ENCODE peak calls at places on chromosome 13, in ten cellular contexts. One of them, this sample, is unnamed.
A peak's percentile ranks its signal among the peaks of the same experiment; 100 is the strongest.

GRCh38 chr13:112719556-112719955 is 29.7 kb downstream of the ATP11A start:
- DNase-seq in CD8-positive, alpha-beta T cell: no peak
- DNase-seq in PC-3: peak; percentile 17
- DNase-seq in thoracic aorta: no peak
- DNase-seq in cardiac muscle cell: no peak
- DNase-seq in CD4-positive, alpha-beta memory T cell: no peak
- DNase-seq in right lobe of liver: no peak
- DNase-seq in mucosa of descending colon: no peak
- DNase-seq in HAP-1: peak; percentile 8
- DNase-seq in right cardiac atrium: no peak
- DNase-seq in this sample: no peak

GRCh38 chr13:113592571-113592970 is 8.0 kb downstream of the TFDP1 start:
- DNase-seq in cardiac muscle cell: no peak
- DNase-seq in thoracic aorta: no peak
- DNase-seq in CD8-positive, alpha-beta T cell: no peak
- DNase-seq in PC-3: no peak
- DNase-seq in HAP-1: no peak
- DNase-seq in right cardiac atrium: no peak
- DNase-seq in right lobe of liver: peak; percentile 38
- DNase-seq in mucosa of descending colon: no peak
- DNase-seq in CD4-positive, alpha-beta memory T cell: no peak
- DNase-seq in this sample: peak; percentile 5

GRCh38 chr13:45082964-45083363 is 37.3 kb upstream of the GTF2F2 start:
- DNase-seq in mucosa of descending colon: no peak
- DNase-seq in HAP-1: no peak
- DNase-seq in CD4-positive, alpha-beta memory T cell: no peak
- DNase-seq in cardiac muscle cell: peak; percentile 13
- DNase-seq in thoracic aorta: no peak
- DNase-seq in CD8-positive, alpha-beta T cell: no peak
- DNase-seq in right lobe of liver: no peak
- DNase-seq in right cardiac atrium: no peak
- DNase-seq in PC-3: peak; percentile 92
- DNase-seq in this sample: no peak

GRCh38 chr13:94707400-94708021 is 4.8 kb downstream of the SOX21 start:
- DNase-seq in cardiac muscle cell: no peak
- DNase-seq in PC-3: no peak
- DNase-seq in CD8-positive, alpha-beta T cell: no peak
- DNase-seq in right lobe of liver: no peak
- DNase-seq in mucosa of descending colon: no peak
- DNase-seq in HAP-1: no peak
- DNase-seq in CD4-positive, alpha-beta memory T cell: no peak
- DNase-seq in thoracic aorta: no peak
- DNase-seq in right cardiac atrium: no peak
- DNase-seq in this sample: no peak

GRCh38 chr13:43411741-43412140 is 375.0 kb downstream of the ENOX1 start:
- DNase-seq in HAP-1: no peak
- DNase-seq in PC-3: no peak
- DNase-seq in mucosa of descending colon: no peak
- DNase-seq in right cardiac atrium: peak; percentile 36
- DNase-seq in CD8-positive, alpha-beta T cell: no peak
- DNase-seq in cardiac muscle cell: no peak
- DNase-seq in thoracic aorta: no peak
- DNase-seq in CD4-positive, alpha-beta memory T cell: no peak
- DNase-seq in right lobe of liver: no peak
- DNase-seq in this sample: no peak

GRCh38 chr13:84405286-84405685 is 523.0 kb upstream of the SLITRK1 start:
- DNase-seq in thoracic aorta: no peak
- DNase-seq in PC-3: no peak
- DNase-seq in HAP-1: no peak
- DNase-seq in CD4-positive, alpha-beta memory T cell: no peak
- DNase-seq in CD8-positive, alpha-beta T cell: no peak
- DNase-seq in mucosa of descending colon: no peak
- DNase-seq in cardiac muscle cell: peak; percentile 11
- DNase-seq in right cardiac atrium: no peak
- DNase-seq in right lobe of liver: no peak
- DNase-seq in this sample: no peak

GRCh38 chr13:103948477-103948876 is 882.3 kb upstream of the SLC10A2 start:
- DNase-seq in right cardiac atrium: no peak
- DNase-seq in thoracic aorta: no peak
- DNase-seq in mucosa of descending colon: no peak
- DNase-seq in HAP-1: no peak
- DNase-seq in PC-3: no peak
- DNase-seq in CD4-positive, alpha-beta memory T cell: no peak
- DNase-seq in cardiac muscle cell: peak; percentile 74
- DNase-seq in right lobe of liver: no peak
- DNase-seq in CD8-positive, alpha-beta T cell: no peak
- DNase-seq in this sample: no peak

GRCh38 chr13:71067164-71067815 is 799.7 kb downstream of the DACH1 start:
- DNase-seq in mucosa of descending colon: peak; percentile 3
- DNase-seq in HAP-1: no peak
- DNase-seq in PC-3: no peak
- DNase-seq in CD4-positive, alpha-beta memory T cell: no peak
- DNase-seq in CD8-positive, alpha-beta T cell: no peak
- DNase-seq in right cardiac atrium: no peak
- DNase-seq in cardiac muscle cell: no peak
- DNase-seq in right lobe of liver: no peak
- DNase-seq in thoracic aorta: no peak
- DNase-seq in this sample: no peak

GRCh38 chr13:52809310-52809769 is 39.1 kb downstream of the PCDH8 start:
- DNase-seq in thoracic aorta: no peak
- DNase-seq in right lobe of liver: peak; percentile 53
- DNase-seq in right cardiac atrium: peak; percentile 61
- DNase-seq in mucosa of descending colon: peak; percentile 76
- DNase-seq in CD8-positive, alpha-beta T cell: no peak
- DNase-seq in CD4-positive, alpha-beta memory T cell: peak; percentile 19
- DNase-seq in PC-3: peak; percentile 85
- DNase-seq in HAP-1: peak; percentile 90
- DNase-seq in cardiac muscle cell: peak; percentile 70
- DNase-seq in this sample: no peak

GRCh38 chr13:42532561-42533335 is 41.2 kb upstream of the TNFSF11 start:
- DNase-seq in CD4-positive, alpha-beta memory T cell: no peak
- DNase-seq in cardiac muscle cell: peak; percentile 20
- DNase-seq in PC-3: peak; percentile 50
- DNase-seq in mucosa of descending colon: no peak
- DNase-seq in right cardiac atrium: no peak
- DNase-seq in HAP-1: peak; percentile 92
- DNase-seq in thoracic aorta: no peak
- DNase-seq in CD8-positive, alpha-beta T cell: no peak
- DNase-seq in right lobe of liver: no peak
- DNase-seq in this sample: no peak

GRCh38 chr13:21997726-21998125 is 326.9 kb downstream of the FGF9 start:
- DNase-seq in CD4-positive, alpha-beta memory T cell: no peak
- DNase-seq in HAP-1: no peak
- DNase-seq in PC-3: no peak
- DNase-seq in CD8-positive, alpha-beta T cell: no peak
- DNase-seq in right cardiac atrium: no peak
- DNase-seq in right lobe of liver: no peak
- DNase-seq in cardiac muscle cell: no peak
- DNase-seq in thoracic aorta: no peak
- DNase-seq in mucosa of descending colon: peak; percentile 46
- DNase-seq in this sample: no peak

GRCh38 chr13:33677215-33677614 is 140.7 kb upstream of the RFC3 start:
- DNase-seq in right cardiac atrium: no peak
- DNase-seq in mucosa of descending colon: no peak
- DNase-seq in CD4-positive, alpha-beta memory T cell: no peak
- DNase-seq in HAP-1: no peak
- DNase-seq in right lobe of liver: no peak
- DNase-seq in cardiac muscle cell: no peak
- DNase-seq in CD8-positive, alpha-beta T cell: no peak
- DNase-seq in PC-3: no peak
- DNase-seq in thoracic aorta: no peak
- DNase-seq in this sample: no peak

GRCh38 chr13:54958781-54959180 is 1930.2 kb downstream of the OLFM4 start:
- DNase-seq in mucosa of descending colon: no peak
- DNase-seq in cardiac muscle cell: no peak
- DNase-seq in CD4-positive, alpha-beta memory T cell: no peak
- DNase-seq in right cardiac atrium: no peak
- DNase-seq in thoracic aorta: no peak
- DNase-seq in HAP-1: no peak
- DNase-seq in PC-3: no peak
- DNase-seq in right lobe of liver: no peak
- DNase-seq in CD8-positive, alpha-beta T cell: no peak
- DNase-seq in this sample: no peak
- H3K9me3 ChIP-seq in mucosa of descending colon: peaks cover 46% of the 10 kb centered on the region
- H3K9me3 ChIP-seq in cardiac muscle cell: no peaks in the 10 kb centered on the region
- H3K9me3 ChIP-seq in CD4-positive, alpha-beta memory T cell: no peaks in the 10 kb centered on the region
- H3K9me3 ChIP-seq in right cardiac atrium: no peaks in the 10 kb centered on the region
- H3K9me3 ChIP-seq in thoracic aorta: no peaks in the 10 kb centered on the region
- H3K9me3 ChIP-seq in HAP-1: no peaks in the 10 kb centered on the region
- H3K9me3 ChIP-seq in PC-3: no peaks in the 10 kb centered on the region
- H3K9me3 ChIP-seq in right lobe of liver: no peaks in the 10 kb centered on the region
- H3K9me3 ChIP-seq in CD8-positive, alpha-beta T cell: no peaks in the 10 kb centered on the region
- H3K9me3 ChIP-seq in this sample: no peaks in the 10 kb centered on the region

DNA sequence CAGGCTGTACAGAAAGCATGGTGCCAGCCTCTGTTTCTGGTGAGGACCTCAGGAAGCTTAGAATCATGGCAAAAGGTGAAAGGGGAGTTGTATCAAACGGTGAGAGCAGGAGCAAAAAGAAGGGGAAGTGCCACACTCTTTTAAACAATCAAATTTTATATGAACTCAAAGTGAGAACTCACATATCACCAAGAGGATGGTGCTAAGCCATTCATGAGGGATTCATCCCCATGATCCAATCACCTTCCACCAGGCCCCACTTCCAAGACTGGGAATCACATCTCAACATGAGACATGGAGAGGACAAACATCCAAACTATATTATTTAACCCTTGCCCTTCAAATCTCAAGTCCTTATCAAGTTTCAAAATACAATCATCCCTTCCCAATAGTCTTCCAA is 836.7 kb downstream of the SLITRK5 start:
- DNase-seq in thoracic aorta: no peak
- DNase-seq in cardiac muscle cell: no peak
- DNase-seq in right cardiac atrium: no peak
- DNase-seq in PC-3: no peak
- DNase-seq in mucosa of descending colon: no peak
- DNase-seq in HAP-1: no peak
- DNase-seq in CD4-positive, alpha-beta memory T cell: no peak
- DNase-seq in CD8-positive, alpha-beta T cell: no peak
- DNase-seq in right lobe of liver: no peak
- DNase-seq in this sample: no peak
- H3K9me3 ChIP-seq in thoracic aorta: peaks cover 6% of the 10 kb centered on the region
- H3K9me3 ChIP-seq in cardiac muscle cell: no peaks in the 10 kb centered on the region
- H3K9me3 ChIP-seq in right cardiac atrium: no peaks in the 10 kb centered on the region
- H3K9me3 ChIP-seq in PC-3: no peaks in the 10 kb centered on the region
- H3K9me3 ChIP-seq in mucosa of descending colon: peaks cover 24% of the 10 kb centered on the region
- H3K9me3 ChIP-seq in HAP-1: no peaks in the 10 kb centered on the region
- H3K9me3 ChIP-seq in CD4-positive, alpha-beta memory T cell: peaks cover 6% of the 10 kb centered on the region
- H3K9me3 ChIP-seq in CD8-positive, alpha-beta T cell: no peaks in the 10 kb centered on the region
- H3K9me3 ChIP-seq in right lobe of liver: no peaks in the 10 kb centered on the region
- H3K9me3 ChIP-seq in this sample: no peaks in the 10 kb centered on the region

GRCh38 chr13:19067767-19068166 is 113.9 kb downstream of the TUBA3C start:
- DNase-seq in mucosa of descending colon: no peak
- DNase-seq in CD4-positive, alpha-beta memory T cell: no peak
- DNase-seq in CD8-positive, alpha-beta T cell: no peak
- DNase-seq in PC-3: no peak
- DNase-seq in right cardiac atrium: no peak
- DNase-seq in cardiac muscle cell: no peak
- DNase-seq in HAP-1: no peak
- DNase-seq in right lobe of liver: no peak
- DNase-seq in thoracic aorta: no peak
- DNase-seq in this sample: no peak
- H3K9me3 ChIP-seq in mucosa of descending colon: peaks cover 69% of the 10 kb centered on the region
- H3K9me3 ChIP-seq in CD4-positive, alpha-beta memory T cell: no peaks in the 10 kb centered on the region
- H3K9me3 ChIP-seq in CD8-positive, alpha-beta T cell: no peaks in the 10 kb centered on the region
- H3K9me3 ChIP-seq in PC-3: peaks cover 22% of the 10 kb centered on the region
- H3K9me3 ChIP-seq in right cardiac atrium: no peaks in the 10 kb centered on the region
- H3K9me3 ChIP-seq in cardiac muscle cell: no peaks in the 10 kb centered on the region
- H3K9me3 ChIP-seq in HAP-1: peaks cover 3% of the 10 kb centered on the region
- H3K9me3 ChIP-seq in right lobe of liver: no peaks in the 10 kb centered on the region
- H3K9me3 ChIP-seq in thoracic aorta: no peaks in the 10 kb centered on the region
- H3K9me3 ChIP-seq in this sample: no peaks in the 10 kb centered on the region

GRCh38 chr13:18995259-18995873 is 186.3 kb downstream of the TUBA3C start:
- DNase-seq in PC-3: no peak
- DNase-seq in right lobe of liver: peak; percentile 83
- DNase-seq in CD8-positive, alpha-beta T cell: no peak
- DNase-seq in cardiac muscle cell: no peak
- DNase-seq in CD4-positive, alpha-beta memory T cell: no peak
- DNase-seq in right cardiac atrium: no peak
- DNase-seq in thoracic aorta: no peak
- DNase-seq in HAP-1: no peak
- DNase-seq in mucosa of descending colon: no peak
- DNase-seq in this sample: no peak

GRCh38 chr13:18996627-18997051 is 185.0 kb downstream of the TUBA3C start:
- DNase-seq in CD8-positive, alpha-beta T cell: no peak
- DNase-seq in HAP-1: no peak
- DNase-seq in mucosa of descending colon: no peak
- DNase-seq in cardiac muscle cell: no peak
- DNase-seq in right lobe of liver: peak; percentile 81
- DNase-seq in right cardiac atrium: no peak
- DNase-seq in CD4-positive, alpha-beta memory T cell: no peak
- DNase-seq in thoracic aorta: no peak
- DNase-seq in PC-3: no peak
- DNase-seq in this sample: no peak

GRCh38 chr13:18993884-18994660 is 187.6 kb downstream of the TUBA3C start:
- DNase-seq in CD4-positive, alpha-beta memory T cell: no peak
- DNase-seq in right cardiac atrium: no peak
- DNase-seq in CD8-positive, alpha-beta T cell: no peak
- DNase-seq in right lobe of liver: peak; percentile 85
- DNase-seq in HAP-1: no peak
- DNase-seq in thoracic aorta: no peak
- DNase-seq in mucosa of descending colon: no peak
- DNase-seq in PC-3: no peak
- DNase-seq in cardiac muscle cell: no peak
- DNase-seq in this sample: no peak

GRCh38 chr13:18996221-18996620 is 185.4 kb downstream of the TUBA3C start:
- DNase-seq in mucosa of descending colon: no peak
- DNase-seq in cardiac muscle cell: no peak
- DNase-seq in thoracic aorta: no peak
- DNase-seq in PC-3: no peak
- DNase-seq in right lobe of liver: peak; percentile 60
- DNase-seq in HAP-1: no peak
- DNase-seq in right cardiac atrium: no peak
- DNase-seq in CD8-positive, alpha-beta T cell: no peak
- DNase-seq in CD4-positive, alpha-beta memory T cell: no peak
- DNase-seq in this sample: no peak

DNA sequence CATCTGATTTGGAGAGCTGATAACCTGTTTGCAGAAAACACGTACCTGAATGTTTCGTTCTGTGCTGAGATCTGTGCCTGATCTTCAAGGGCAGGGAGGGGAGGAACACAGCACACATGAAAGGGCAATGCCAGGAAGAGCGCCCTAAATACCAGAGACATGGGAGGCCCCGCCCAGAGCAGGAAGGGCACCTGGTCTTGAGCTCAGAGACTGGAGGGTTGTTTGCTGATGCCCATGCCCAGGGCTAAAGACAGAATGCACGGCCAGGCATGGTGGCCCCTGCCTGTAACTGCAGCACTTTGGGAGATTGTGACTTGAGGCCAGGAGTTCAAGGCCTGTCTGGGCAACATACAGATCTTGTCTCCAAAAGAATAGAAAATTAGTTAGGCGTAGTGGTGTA is 183.2 kb downstream of the TUBA3C start:
- DNase-seq in mucosa of descending colon: no peak
- DNase-seq in right lobe of liver: no peak
- DNase-seq in right cardiac atrium: no peak
- DNase-seq in PC-3: no peak
- DNase-seq in HAP-1: no peak
- DNase-seq in thoracic aorta: no peak
- DNase-seq in CD8-positive, alpha-beta T cell: no peak
- DNase-seq in CD4-positive, alpha-beta memory T cell: peak; percentile 39
- DNase-seq in cardiac muscle cell: no peak
- DNase-seq in this sample: peak; percentile 7
- H3K9me3 ChIP-seq in mucosa of descending colon: peaks cover 68% of the 10 kb centered on the region
- H3K9me3 ChIP-seq in right lobe of liver: no peaks in the 10 kb centered on the region
- H3K9me3 ChIP-seq in right cardiac atrium: no peaks in the 10 kb centered on the region
- H3K9me3 ChIP-seq in PC-3: peaks cover 32% of the 10 kb centered on the region
- H3K9me3 ChIP-seq in HAP-1: peaks cover 3% of the 10 kb centered on the region
- H3K9me3 ChIP-seq in thoracic aorta: peaks cover 6% of the 10 kb centered on the region
- H3K9me3 ChIP-seq in CD8-positive, alpha-beta T cell: no peaks in the 10 kb centered on the region
- H3K9me3 ChIP-seq in CD4-positive, alpha-beta memory T cell: no peaks in the 10 kb centered on the region
- H3K9me3 ChIP-seq in cardiac muscle cell: no peaks in the 10 kb centered on the region
- H3K9me3 ChIP-seq in this sample: no peaks in the 10 kb centered on the region

GRCh38 chr13:32141462-32141861 is 109.9 kb downstream of the FRY start:
- DNase-seq in cardiac muscle cell: no peak
- DNase-seq in right cardiac atrium: no peak
- DNase-seq in PC-3: no peak
- DNase-seq in CD8-positive, alpha-beta T cell: no peak
- DNase-seq in right lobe of liver: no peak
- DNase-seq in mucosa of descending colon: no peak
- DNase-seq in CD4-positive, alpha-beta memory T cell: no peak
- DNase-seq in HAP-1: no peak
- DNase-seq in thoracic aorta: no peak
- DNase-seq in this sample: no peak
- H3K9me3 ChIP-seq in cardiac muscle cell: no peaks in the 10 kb centered on the region
- H3K9me3 ChIP-seq in right cardiac atrium: no peaks in the 10 kb centered on the region
- H3K9me3 ChIP-seq in PC-3: no peaks in the 10 kb centered on the region
- H3K9me3 ChIP-seq in CD8-positive, alpha-beta T cell: no peaks in the 10 kb centered on the region
- H3K9me3 ChIP-seq in right lobe of liver: no peaks in the 10 kb centered on the region
- H3K9me3 ChIP-seq in mucosa of descending colon: no peaks in the 10 kb centered on the region
- H3K9me3 ChIP-seq in CD4-positive, alpha-beta memory T cell: no peaks in the 10 kb centered on the region
- H3K9me3 ChIP-seq in HAP-1: no peaks in the 10 kb centered on the region
- H3K9me3 ChIP-seq in thoracic aorta: no peaks in the 10 kb centered on the region
- H3K9me3 ChIP-seq in this sample: no peaks in the 10 kb centered on the region

This sample was measured in T-helper 17 cell.